ENCODE peak calls at places on chromosomes 12 and 14, in seven cellular contexts. L is ELR; Z is cerebellum; P is stimulated activated CD4-positive, alpha-beta T cell treated with anti-CD3 and anti-CD28 coated beads, Interleukin-2, amount 100 ng/mL, for 48 hours; H is epithelial cell of esophagus; E is lower lobe of right lung; D is lower leg skin. G is an unnamed sample.

GRCh38 chr12:130572553-130572952 is 143.5 kb downstream of the RIMBP2 start:
- DNase-seq in L (no peak), Z (no peak), P (no peak), H (no peak), E (no peak), D (no peak), G (no peak)

GRCh38 chr14:53462931-53463778 is 310.0 kb upstream of the DDHD1 start:
- DNase-seq in L (no peak), Z (no peak), P (no peak), H (peak), E (peak), D (no peak), G (no peak)

GRCh38 chr14:64671591-64671990 is 32.6 kb upstream of the PLEKHG3 start:
- DNase-seq in L (peak), Z (peak), P (no peak), H (peak), E (no peak), D (no peak), G (no peak)

GRCh38 chr14:24307575-24308341 is at the start of gene CIDEB:
- DNase-seq in L (peak), Z (peak), P (peak), H (peak), E (peak), D (no peak), G (peak)

GRCh38 chr14:34110531-34110930 is 159.7 kb upstream of the EGLN3 start:
- DNase-seq in L (no peak), Z (no peak), P (no peak), H (no peak), E (no peak), D (no peak), G (no peak)

GRCh38 chr12:62522984-62523383 is 56.4 kb downstream of the MON2 start:
- DNase-seq in L (peak), Z (no peak), P (no peak), H (peak), E (no peak), D (no peak), G (no peak)

GRCh38 chr14:30638926-30639325 is 16.8 kb downstream of the SCFD1 start:
- DNase-seq in L (no peak), Z (no peak), P (no peak), H (peak), E (peak), D (no peak), G (no peak)

GRCh38 chr14:50530794-50531193 is 1.6 kb downstream of the MAP4K5 start:
- DNase-seq in L (peak), Z (no peak), P (no peak), H (no peak), E (no peak), D (no peak), G (no peak)

GRCh38 chr12:29212682-29213397 is 63.8 kb downstream of the FAR2 start:
- DNase-seq in L (no peak), Z (no peak), P (no peak), H (no peak), E (no peak), D (no peak), G (no peak)

GRCh38 chr14:33188880-33189279 is 250.2 kb downstream of the NPAS3 start:
- DNase-seq in L (no peak), Z (no peak), P (no peak), H (no peak), E (no peak), D (no peak), G (no peak)

GRCh38 chr12:2570562-2570961 is 224.2 kb upstream of the FKBP4 start:
- DNase-seq in L (no peak), Z (no peak), P (no peak), H (no peak), E (no peak), D (no peak), G (no peak)

GRCh38 chr14:96095581-96096476 is 56.7 kb downstream of the C14orf132 start:
- DNase-seq in L (peak), Z (no peak), P (no peak), H (peak), E (no peak), D (no peak), G (no peak)

GRCh38 chr12:131827961-131828534 is at the start of gene MMP17:
- DNase-seq in L (peak), Z (peak), P (no peak), H (peak), E (no peak), D (no peak), G (no peak)

GRCh38 chr12:78671295-78671694 is 193.3 kb upstream of the SYT1 start:
- DNase-seq in L (peak), Z (no peak), P (no peak), H (peak), E (no peak), D (no peak), G (no peak)

GRCh38 chr12:119940881-119941280 is 48.2 kb upstream of the BICDL1 start:
- DNase-seq in L (peak), Z (no peak), P (no peak), H (peak), E (no peak), D (no peak), G (no peak)

GRCh38 chr14:101248056-101248725 is 313.1 kb upstream of the DIO3 start:
- DNase-seq in L (no peak), Z (no peak), P (no peak), H (no peak), E (no peak), D (no peak), G (no peak)

GRCh38 chr14:51014086-51014485 is 69.8 kb upstream of the PYGL start:
- DNase-seq in L (peak), Z (peak), P (no peak), H (peak), E (no peak), D (peak), G (no peak)

GRCh38 chr12:94305293-94305957 is 154.2 kb downstream of the CEP83 start:
- DNase-seq in L (no peak), Z (no peak), P (peak), H (no peak), E (no peak), D (no peak), G (no peak)

GRCh38 chr12:45407967-45408743 is 192.3 kb downstream of the ANO6 start:
- DNase-seq in L (no peak), Z (no peak), P (no peak), H (no peak), E (no peak), D (no peak), G (no peak)

GRCh38 chr12:92487138-92487485 is 215.7 kb upstream of the PLEKHG7 start:
- DNase-seq in L (no peak), Z (no peak), P (no peak), H (no peak), E (no peak), D (no peak), G (no peak)

GRCh38 chr14:99546230-99546879 is 57.7 kb downstream of the CCDC85C start:
- DNase-seq in L (no peak), Z (no peak), P (no peak), H (no peak), E (no peak), D (no peak), G (no peak)

GRCh38 chr14:34554540-34555250 is 15.2 kb upstream of the EAPP start:
- DNase-seq in L (peak), Z (no peak), P (no peak), H (peak), E (no peak), D (no peak), G (no peak)

GRCh38 chr12:13536219-13536910 is 339.8 kb downstream of the EMP1 start:
- DNase-seq in L (no peak), Z (no peak), P (no peak), H (no peak), E (no peak), D (no peak), G (no peak)

G was measured in NCI-H1048.